ENCODE peak calls at places on chromosomes 16 and 17, in ten cellular contexts. One of them, this sample, is unnamed.

GRCh38 chr16:86252596-86252995 is 257.7 kb upstream of the FOXF1 start:
- DNase-seq in foreskin fibroblast: peak
- DNase-seq in stimulated activated CD8-positive, alpha-beta memory T cell treated with anti-CD3 and anti-CD28 coated beads, Interleukin-4, amount 100 ng/mL, for 1 hour: no peak
- DNase-seq in AG04449: no peak
- DNase-seq in M059J: peak
- DNase-seq in upper lobe of right lung: no peak
- DNase-seq in pancreas: no peak
- DNase-seq in amygdala: no peak
- DNase-seq in NCI-H146: no peak
- DNase-seq in ELR: peak
- DNase-seq in this sample: no peak

GRCh38 chr17:81480140-81480917 is 32.3 kb downstream of the ACTG1 start:
- DNase-seq in foreskin fibroblast: peak
- DNase-seq in stimulated activated CD8-positive, alpha-beta memory T cell treated with anti-CD3 and anti-CD28 coated beads, Interleukin-4, amount 100 ng/mL, for 1 hour: no peak
- DNase-seq in AG04449: peak
- DNase-seq in M059J: peak
- DNase-seq in upper lobe of right lung: no peak
- DNase-seq in pancreas: no peak
- DNase-seq in amygdala: no peak
- DNase-seq in NCI-H146: no peak
- DNase-seq in ELR: peak
- DNase-seq in this sample: no peak

GRCh38 chr16:56866955-56867830 is 2.2 kb downstream of the SLC12A3 start:
- DNase-seq in foreskin fibroblast: peak
- DNase-seq in stimulated activated CD8-positive, alpha-beta memory T cell treated with anti-CD3 and anti-CD28 coated beads, Interleukin-4, amount 100 ng/mL, for 1 hour: no peak
- DNase-seq in AG04449: no peak
- DNase-seq in M059J: peak
- DNase-seq in upper lobe of right lung: no peak
- DNase-seq in pancreas: no peak
- DNase-seq in amygdala: no peak
- DNase-seq in NCI-H146: peak
- DNase-seq in ELR: peak
- DNase-seq in this sample: peak

GRCh38 chr17:46940692-46941404 is 17.9 kb downstream of the GOSR2 start:
- DNase-seq in foreskin fibroblast: peak
- DNase-seq in stimulated activated CD8-positive, alpha-beta memory T cell treated with anti-CD3 and anti-CD28 coated beads, Interleukin-4, amount 100 ng/mL, for 1 hour: peak
- DNase-seq in AG04449: no peak
- DNase-seq in M059J: peak
- DNase-seq in upper lobe of right lung: no peak
- DNase-seq in pancreas: peak
- DNase-seq in amygdala: no peak
- DNase-seq in NCI-H146: peak
- DNase-seq in ELR: peak
- DNase-seq in this sample: peak

GRCh38 chr16:68404736-68405345 is 43.5 kb downstream of the SMPD3 start:
- DNase-seq in foreskin fibroblast: no peak
- DNase-seq in stimulated activated CD8-positive, alpha-beta memory T cell treated with anti-CD3 and anti-CD28 coated beads, Interleukin-4, amount 100 ng/mL, for 1 hour: no peak
- DNase-seq in AG04449: no peak
- DNase-seq in M059J: no peak
- DNase-seq in upper lobe of right lung: no peak
- DNase-seq in pancreas: peak
- DNase-seq in amygdala: no peak
- DNase-seq in NCI-H146: no peak
- DNase-seq in ELR: no peak
- DNase-seq in this sample: no peak

GRCh38 chr16:21610766-21611165 is 11.4 kb downstream of the METTL9 start:
- DNase-seq in foreskin fibroblast: no peak
- DNase-seq in stimulated activated CD8-positive, alpha-beta memory T cell treated with anti-CD3 and anti-CD28 coated beads, Interleukin-4, amount 100 ng/mL, for 1 hour: no peak
- DNase-seq in AG04449: no peak
- DNase-seq in M059J: no peak
- DNase-seq in upper lobe of right lung: no peak
- DNase-seq in pancreas: no peak
- DNase-seq in amygdala: no peak
- DNase-seq in NCI-H146: no peak
- DNase-seq in ELR: no peak
- DNase-seq in this sample: no peak

GRCh38 chr16:62985727-62986126 is 949.5 kb upstream of the CDH8 start:
- DNase-seq in foreskin fibroblast: no peak
- DNase-seq in stimulated activated CD8-positive, alpha-beta memory T cell treated with anti-CD3 and anti-CD28 coated beads, Interleukin-4, amount 100 ng/mL, for 1 hour: no peak
- DNase-seq in AG04449: no peak
- DNase-seq in M059J: no peak
- DNase-seq in upper lobe of right lung: no peak
- DNase-seq in pancreas: no peak
- DNase-seq in amygdala: no peak
- DNase-seq in NCI-H146: no peak
- DNase-seq in ELR: no peak
- DNase-seq in this sample: no peak

GRCh38 chr17:8849311-8850041 is 18.0 kb downstream of the PIK3R6 start:
- DNase-seq in foreskin fibroblast: no peak
- DNase-seq in stimulated activated CD8-positive, alpha-beta memory T cell treated with anti-CD3 and anti-CD28 coated beads, Interleukin-4, amount 100 ng/mL, for 1 hour: no peak
- DNase-seq in AG04449: no peak
- DNase-seq in M059J: no peak
- DNase-seq in upper lobe of right lung: no peak
- DNase-seq in pancreas: no peak
- DNase-seq in amygdala: no peak
- DNase-seq in NCI-H146: no peak
- DNase-seq in ELR: no peak
- DNase-seq in this sample: no peak

GRCh38 chr16:87860553-87861299 is 8.6 kb downstream of the SLC7A5 start:
- DNase-seq in foreskin fibroblast: peak
- DNase-seq in stimulated activated CD8-positive, alpha-beta memory T cell treated with anti-CD3 and anti-CD28 coated beads, Interleukin-4, amount 100 ng/mL, for 1 hour: no peak
- DNase-seq in AG04449: no peak
- DNase-seq in M059J: peak
- DNase-seq in upper lobe of right lung: no peak
- DNase-seq in pancreas: no peak
- DNase-seq in amygdala: no peak
- DNase-seq in NCI-H146: peak
- DNase-seq in ELR: peak
- DNase-seq in this sample: no peak

GRCh38 chr17:7888184-7888920 is at the start of gene CHD3:
- DNase-seq in foreskin fibroblast: no peak
- DNase-seq in stimulated activated CD8-positive, alpha-beta memory T cell treated with anti-CD3 and anti-CD28 coated beads, Interleukin-4, amount 100 ng/mL, for 1 hour: peak
- DNase-seq in AG04449: no peak
- DNase-seq in M059J: no peak
- DNase-seq in upper lobe of right lung: no peak
- DNase-seq in pancreas: no peak
- DNase-seq in amygdala: no peak
- DNase-seq in NCI-H146: peak
- DNase-seq in ELR: no peak
- DNase-seq in this sample: no peak

GRCh38 chr16:27238016-27238587 is 30.5 kb downstream of the NSMCE1 start:
- DNase-seq in foreskin fibroblast: no peak
- DNase-seq in stimulated activated CD8-positive, alpha-beta memory T cell treated with anti-CD3 and anti-CD28 coated beads, Interleukin-4, amount 100 ng/mL, for 1 hour: no peak
- DNase-seq in AG04449: no peak
- DNase-seq in M059J: no peak
- DNase-seq in upper lobe of right lung: peak
- DNase-seq in pancreas: no peak
- DNase-seq in amygdala: no peak
- DNase-seq in NCI-H146: no peak
- DNase-seq in ELR: no peak
- DNase-seq in this sample: peak

GRCh38 chr17:77320046-77320445 is 179.3 kb downstream of the SEC14L1 start:
- DNase-seq in foreskin fibroblast: peak
- DNase-seq in stimulated activated CD8-positive, alpha-beta memory T cell treated with anti-CD3 and anti-CD28 coated beads, Interleukin-4, amount 100 ng/mL, for 1 hour: no peak
- DNase-seq in AG04449: no peak
- DNase-seq in M059J: no peak
- DNase-seq in upper lobe of right lung: peak
- DNase-seq in pancreas: no peak
- DNase-seq in amygdala: no peak
- DNase-seq in NCI-H146: no peak
- DNase-seq in ELR: peak
- DNase-seq in this sample: peak

GRCh38 chr17:5921919-5922318 is 148.3 kb upstream of the WSCD1 start:
- DNase-seq in foreskin fibroblast: peak
- DNase-seq in stimulated activated CD8-positive, alpha-beta memory T cell treated with anti-CD3 and anti-CD28 coated beads, Interleukin-4, amount 100 ng/mL, for 1 hour: no peak
- DNase-seq in AG04449: no peak
- DNase-seq in M059J: peak
- DNase-seq in upper lobe of right lung: no peak
- DNase-seq in pancreas: no peak
- DNase-seq in amygdala: no peak
- DNase-seq in NCI-H146: no peak
- DNase-seq in ELR: peak
- DNase-seq in this sample: no peak

GRCh38 chr17:8947201-8947600 is 18.3 kb downstream of the PIK3R5 start:
- DNase-seq in foreskin fibroblast: no peak
- DNase-seq in stimulated activated CD8-positive, alpha-beta memory T cell treated with anti-CD3 and anti-CD28 coated beads, Interleukin-4, amount 100 ng/mL, for 1 hour: no peak
- DNase-seq in AG04449: no peak
- DNase-seq in M059J: peak
- DNase-seq in upper lobe of right lung: no peak
- DNase-seq in pancreas: no peak
- DNase-seq in amygdala: no peak
- DNase-seq in NCI-H146: no peak
- DNase-seq in ELR: peak
- DNase-seq in this sample: no peak

GRCh38 chr16:4263504-4264436 is 9.1 kb downstream of the TFAP4 start:
- DNase-seq in foreskin fibroblast: peak
- DNase-seq in stimulated activated CD8-positive, alpha-beta memory T cell treated with anti-CD3 and anti-CD28 coated beads, Interleukin-4, amount 100 ng/mL, for 1 hour: no peak
- DNase-seq in AG04449: no peak
- DNase-seq in M059J: no peak
- DNase-seq in upper lobe of right lung: peak
- DNase-seq in pancreas: peak
- DNase-seq in amygdala: no peak
- DNase-seq in NCI-H146: no peak
- DNase-seq in ELR: peak
- DNase-seq in this sample: no peak

GRCh38 chr17:61395983-61396585 is 3.6 kb upstream of the TBX2 start:
- DNase-seq in foreskin fibroblast: peak
- DNase-seq in stimulated activated CD8-positive, alpha-beta memory T cell treated with anti-CD3 and anti-CD28 coated beads, Interleukin-4, amount 100 ng/mL, for 1 hour: no peak
- DNase-seq in AG04449: no peak
- DNase-seq in M059J: no peak
- DNase-seq in upper lobe of right lung: peak
- DNase-seq in pancreas: peak
- DNase-seq in amygdala: no peak
- DNase-seq in NCI-H146: no peak
- DNase-seq in ELR: no peak
- DNase-seq in this sample: peak

GRCh38 chr17:8905256-8905778 is 37.8 kb upstream of the PIK3R6 start:
- DNase-seq in foreskin fibroblast: no peak
- DNase-seq in stimulated activated CD8-positive, alpha-beta memory T cell treated with anti-CD3 and anti-CD28 coated beads, Interleukin-4, amount 100 ng/mL, for 1 hour: no peak
- DNase-seq in AG04449: no peak
- DNase-seq in M059J: no peak
- DNase-seq in upper lobe of right lung: no peak
- DNase-seq in pancreas: no peak
- DNase-seq in amygdala: no peak
- DNase-seq in NCI-H146: no peak
- DNase-seq in ELR: no peak
- DNase-seq in this sample: no peak

GRCh38 chr16:75415169-75415908 is 18.0 kb downstream of the CFDP1 start:
- DNase-seq in foreskin fibroblast: no peak
- DNase-seq in stimulated activated CD8-positive, alpha-beta memory T cell treated with anti-CD3 and anti-CD28 coated beads, Interleukin-4, amount 100 ng/mL, for 1 hour: no peak
- DNase-seq in AG04449: no peak
- DNase-seq in M059J: no peak
- DNase-seq in upper lobe of right lung: no peak
- DNase-seq in pancreas: no peak
- DNase-seq in amygdala: no peak
- DNase-seq in NCI-H146: no peak
- DNase-seq in ELR: peak
- DNase-seq in this sample: no peak

GRCh38 chr17:15386083-15386482 is 44.7 kb upstream of the TEKT3 start:
- DNase-seq in foreskin fibroblast: no peak
- DNase-seq in stimulated activated CD8-positive, alpha-beta memory T cell treated with anti-CD3 and anti-CD28 coated beads, Interleukin-4, amount 100 ng/mL, for 1 hour: no peak
- DNase-seq in AG04449: no peak
- DNase-seq in M059J: no peak
- DNase-seq in upper lobe of right lung: no peak
- DNase-seq in pancreas: no peak
- DNase-seq in amygdala: no peak
- DNase-seq in NCI-H146: no peak
- DNase-seq in ELR: no peak
- DNase-seq in this sample: no peak

GRCh38 chr17:521561-522325 is 169.1 kb upstream of the RPH3AL start:
- DNase-seq in foreskin fibroblast: peak
- DNase-seq in stimulated activated CD8-positive, alpha-beta memory T cell treated with anti-CD3 and anti-CD28 coated beads, Interleukin-4, amount 100 ng/mL, for 1 hour: no peak
- DNase-seq in AG04449: no peak
- DNase-seq in M059J: no peak
- DNase-seq in upper lobe of right lung: no peak
- DNase-seq in pancreas: no peak
- DNase-seq in amygdala: no peak
- DNase-seq in NCI-H146: no peak
- DNase-seq in ELR: no peak
- DNase-seq in this sample: no peak

GRCh38 chr16:49492896-49493620 is 119.5 kb downstream of the C16orf78 start:
- DNase-seq in foreskin fibroblast: no peak
- DNase-seq in stimulated activated CD8-positive, alpha-beta memory T cell treated with anti-CD3 and anti-CD28 coated beads, Interleukin-4, amount 100 ng/mL, for 1 hour: no peak
- DNase-seq in AG04449: no peak
- DNase-seq in M059J: no peak
- DNase-seq in upper lobe of right lung: peak
- DNase-seq in pancreas: peak
- DNase-seq in amygdala: no peak
- DNase-seq in NCI-H146: no peak
- DNase-seq in ELR: no peak
- DNase-seq in this sample: no peak

GRCh38 chr17:64130559-64131001 is 636 bp upstream of the ERN1 start:
- DNase-seq in foreskin fibroblast: peak
- DNase-seq in stimulated activated CD8-positive, alpha-beta memory T cell treated with anti-CD3 and anti-CD28 coated beads, Interleukin-4, amount 100 ng/mL, for 1 hour: peak
- DNase-seq in AG04449: no peak
- DNase-seq in M059J: peak
- DNase-seq in upper lobe of right lung: peak
- DNase-seq in pancreas: no peak
- DNase-seq in amygdala: no peak
- DNase-seq in NCI-H146: no peak
- DNase-seq in ELR: peak
- DNase-seq in this sample: no peak

GRCh38 chr17:45018514-45019176 is 32.8 kb downstream of the DCAKD start:
- DNase-seq in foreskin fibroblast: peak
- DNase-seq in stimulated activated CD8-positive, alpha-beta memory T cell treated with anti-CD3 and anti-CD28 coated beads, Interleukin-4, amount 100 ng/mL, for 1 hour: no peak
- DNase-seq in AG04449: no peak
- DNase-seq in M059J: peak
- DNase-seq in upper lobe of right lung: no peak
- DNase-seq in pancreas: no peak
- DNase-seq in amygdala: no peak
- DNase-seq in NCI-H146: peak
- DNase-seq in ELR: peak
- DNase-seq in this sample: no peak

GRCh38 chr16:50248845-50249244 is 17.5 kb upstream of the ADCY7 start:
- DNase-seq in foreskin fibroblast: no peak
- DNase-seq in stimulated activated CD8-positive, alpha-beta memory T cell treated with anti-CD3 and anti-CD28 coated beads, Interleukin-4, amount 100 ng/mL, for 1 hour: no peak
- DNase-seq in AG04449: no peak
- DNase-seq in M059J: no peak
- DNase-seq in upper lobe of right lung: no peak
- DNase-seq in pancreas: peak
- DNase-seq in amygdala: no peak
- DNase-seq in NCI-H146: no peak
- DNase-seq in ELR: no peak
- DNase-seq in this sample: no peak

GRCh38 chr16:12009462-12009861 is 32.9 kb downstream of the SNX29 start:
- DNase-seq in foreskin fibroblast: no peak
- DNase-seq in stimulated activated CD8-positive, alpha-beta memory T cell treated with anti-CD3 and anti-CD28 coated beads, Interleukin-4, amount 100 ng/mL, for 1 hour: no peak
- DNase-seq in AG04449: no peak
- DNase-seq in M059J: no peak
- DNase-seq in upper lobe of right lung: no peak
- DNase-seq in pancreas: no peak
- DNase-seq in amygdala: no peak
- DNase-seq in NCI-H146: no peak
- DNase-seq in ELR: no peak
- DNase-seq in this sample: no peak

GRCh38 chr17:43613911-43614310 is 47.8 kb downstream of the MEOX1 start:
- DNase-seq in foreskin fibroblast: no peak
- DNase-seq in stimulated activated CD8-positive, alpha-beta memory T cell treated with anti-CD3 and anti-CD28 coated beads, Interleukin-4, amount 100 ng/mL, for 1 hour: no peak
- DNase-seq in AG04449: no peak
- DNase-seq in M059J: no peak
- DNase-seq in upper lobe of right lung: no peak
- DNase-seq in pancreas: no peak
- DNase-seq in amygdala: no peak
- DNase-seq in NCI-H146: no peak
- DNase-seq in ELR: no peak
- DNase-seq in this sample: no peak

GRCh38 chr17:80474933-80475915 is 1.2 kb downstream of the NPTX1 start:
- DNase-seq in foreskin fibroblast: no peak
- DNase-seq in stimulated activated CD8-positive, alpha-beta memory T cell treated with anti-CD3 and anti-CD28 coated beads, Interleukin-4, amount 100 ng/mL, for 1 hour: no peak
- DNase-seq in AG04449: no peak
- DNase-seq in M059J: no peak
- DNase-seq in upper lobe of right lung: no peak
- DNase-seq in pancreas: no peak
- DNase-seq in amygdala: no peak
- DNase-seq in NCI-H146: no peak
- DNase-seq in ELR: no peak
- DNase-seq in this sample: no peak

GRCh38 chr16:87200637-87201036 is 116.6 kb downstream of the C16orf95 start:
- DNase-seq in foreskin fibroblast: no peak
- DNase-seq in stimulated activated CD8-positive, alpha-beta memory T cell treated with anti-CD3 and anti-CD28 coated beads, Interleukin-4, amount 100 ng/mL, for 1 hour: no peak
- DNase-seq in AG04449: no peak
- DNase-seq in M059J: no peak
- DNase-seq in upper lobe of right lung: no peak
- DNase-seq in pancreas: no peak
- DNase-seq in amygdala: no peak
- DNase-seq in NCI-H146: no peak
- DNase-seq in ELR: no peak
- DNase-seq in this sample: no peak